ENCODE peak calls at places on chromosome 18, in five cellular contexts. I is tibial artery, B is iPS-NIHi11, Q is WTC11, R is retina. K is an unnamed sample.

GRCh38 chr18:59911600-59911999 is 11.8 kb downstream of the PMAIP1 start:
- DNase-seq in I (no peak), B (no peak), Q (no peak), R (no peak), K (no peak)

GRCh38 chr18:23106575-23106974 is 28.7 kb upstream of the CABLES1 start:
- DNase-seq in I (no peak), B (peak), Q (no peak), R (no peak), K (no peak)

GRCh38 chr18:76528477-76529432 is 33.7 kb upstream of the ZNF516 start:
- DNase-seq in I (peak), B (no peak), Q (no peak), R (peak), K (no peak)

GRCh38 chr18:58362829-58363231 is 266.1 kb downstream of the ALPK2 start:
- DNase-seq in I (no peak), B (no peak), Q (no peak), R (no peak), K (no peak)

GRCh38 chr18:8428951-8429350 is 180.3 kb upstream of the RAB12 start:
- DNase-seq in I (no peak), B (no peak), Q (no peak), R (no peak), K (no peak)

GRCh38 chr18:435940-436339 is 64.6 kb downstream of the COLEC12 start:
- DNase-seq in I (no peak), B (no peak), Q (no peak), R (no peak), K (no peak)

GRCh38 chr18:58087928-58088722 is 44.1 kb downstream of the NEDD4L start:
- DNase-seq in I (no peak), B (no peak), Q (no peak), R (no peak), K (peak)

GRCh38 chr18:59898093-59898492 is 1.7 kb upstream of the PMAIP1 start:
- DNase-seq in I (no peak), B (no peak), Q (no peak), R (no peak), K (no peak)

GRCh38 chr18:77093067-77093430 is 39.5 kb downstream of the MBP start:
- DNase-seq in I (no peak), B (no peak), Q (no peak), R (no peak), K (no peak)

GRCh38 chr18:25685088-25685487 is 333.1 kb upstream of the ZNF521 start:
- DNase-seq in I (no peak), B (no peak), Q (no peak), R (no peak), K (no peak)

GRCh38 chr18:9823805-9824473 is 61.8 kb upstream of the TXNDC2 start:
- DNase-seq in I (no peak), B (no peak), Q (no peak), R (no peak), K (no peak)

GRCh38 chr18:78773303-78773755 is 206.3 kb upstream of the SALL3 start:
- DNase-seq in I (no peak), B (no peak), Q (no peak), R (no peak), K (no peak)

GRCh38 chr18:2303517-2304238 is 267.6 kb downstream of the METTL4 start:
- DNase-seq in I (no peak), B (no peak), Q (no peak), R (no peak), K (no peak)

GRCh38 chr18:49892148-49892924 is 79.0 kb upstream of the ACAA2 start:
- DNase-seq in I (no peak), B (no peak), Q (no peak), R (no peak), K (no peak)

GRCh38 chr18:80233201-80233835 is 14.0 kb downstream of the PARD6G start:
- DNase-seq in I (no peak), B (no peak), Q (no peak), R (no peak), K (no peak)

GRCh38 chr18:3923750-3924149 is 473.8 kb downstream of the TGIF1 start:
- DNase-seq in I (no peak), B (no peak), Q (no peak), R (no peak), K (no peak)

GRCh38 chr18:62784966-62785413 is 69.6 kb downstream of the PHLPP1 start:
- DNase-seq in I (peak), B (no peak), Q (no peak), R (no peak), K (no peak)

K was measured in H9.